ENCODE peak calls at places on chromosomes 5 and 9, in five cellular contexts. Y is WERI-Rb-1, H is uterus, D is kidney epithelial cell, W is coronary artery. M is an unnamed sample.

GRCh38 chr5:133434336-133434735 is 178.0 kb downstream of the FSTL4 start:
- DNase-seq in Y (no peak), H (no peak), D (no peak), W (no peak), M (no peak)

GRCh38 chr5:68276740-68277139 is 61.2 kb downstream of the PIK3R1 start:
- DNase-seq in Y (no peak), W (no peak), H (no peak), D (no peak), M (no peak)

GRCh38 chr5:124746252-124746915 is at the start of gene ZNF608:
- DNase-seq in D (peak), W (peak), H (peak), Y (peak), M (peak)

GRCh38 chr9:122822056-122822455 is 6.3 kb downstream of the PDCL start:
- DNase-seq in W (no peak), H (no peak), Y (peak), D (no peak), M (no peak)

GRCh38 chr5:109880907-109881685 is 191.4 kb downstream of the MAN2A1 start:
- DNase-seq in D (no peak), W (no peak), H (no peak), Y (no peak), M (no peak)

GRCh38 chr5:155402927-155403645 is 389.5 kb downstream of the KIF4B start:
- DNase-seq in Y (peak), W (no peak), D (no peak), H (no peak), M (no peak)

GRCh38 chr9:138071731-138072130 is 194.1 kb downstream of the CACNA1B start:
- DNase-seq in Y (no peak), W (no peak), D (no peak), H (peak), M (no peak)

GRCh38 chr9:113886003-113886324 is 9.9 kb downstream of the ZNF618 start:
- DNase-seq in Y (no peak), W (no peak), H (peak), D (no peak), M (no peak)

DNA sequence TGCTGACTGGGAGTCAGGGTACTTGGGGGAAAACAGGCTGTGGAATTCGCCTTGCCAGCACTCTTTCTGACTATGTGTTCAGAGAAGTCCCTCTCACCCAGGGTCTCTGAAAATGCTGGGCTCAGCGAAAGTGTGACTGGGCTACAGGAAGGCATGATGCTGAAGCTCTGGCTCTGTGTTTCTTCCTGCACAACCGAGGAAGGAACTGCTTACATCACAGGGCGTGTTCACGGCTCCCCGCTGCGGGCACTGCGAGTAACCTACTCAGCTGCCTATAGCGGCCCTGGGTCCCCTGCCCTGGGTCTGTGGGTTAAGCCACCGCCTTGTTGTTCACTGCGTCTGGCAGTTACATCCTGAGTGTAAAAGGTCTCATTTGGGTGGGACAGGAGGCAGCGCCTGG is 222.4 kb upstream of the IRX4 start:
- DNase-seq in D (no peak), H (no peak), W (no peak), Y (no peak), M (no peak)
- H3K4me3 ChIP-seq in D (no peak), H (no peak), W (no peak), Y (no peak), M (no peak)

GRCh38 chr9:34594177-34594576 is 4.7 kb upstream of the CNTFR start:
- DNase-seq in H (peak), W (no peak), Y (no peak), D (no peak), M (no peak)

GRCh38 chr9:34592895-34593601 is 3.5 kb upstream of the CNTFR start:
- DNase-seq in Y (no peak), W (no peak), H (peak), D (no peak), M (no peak)

GRCh38 chr9:34591091-34591910 is 1.8 kb upstream of the CNTFR start:
- DNase-seq in Y (peak), W (peak), H (peak), D (no peak), M (peak)

GRCh38 chr9:34590376-34591090 is 1.0 kb upstream of the CNTFR start:
- DNase-seq in Y (peak), W (no peak), H (peak), D (no peak), M (no peak)

DNA sequence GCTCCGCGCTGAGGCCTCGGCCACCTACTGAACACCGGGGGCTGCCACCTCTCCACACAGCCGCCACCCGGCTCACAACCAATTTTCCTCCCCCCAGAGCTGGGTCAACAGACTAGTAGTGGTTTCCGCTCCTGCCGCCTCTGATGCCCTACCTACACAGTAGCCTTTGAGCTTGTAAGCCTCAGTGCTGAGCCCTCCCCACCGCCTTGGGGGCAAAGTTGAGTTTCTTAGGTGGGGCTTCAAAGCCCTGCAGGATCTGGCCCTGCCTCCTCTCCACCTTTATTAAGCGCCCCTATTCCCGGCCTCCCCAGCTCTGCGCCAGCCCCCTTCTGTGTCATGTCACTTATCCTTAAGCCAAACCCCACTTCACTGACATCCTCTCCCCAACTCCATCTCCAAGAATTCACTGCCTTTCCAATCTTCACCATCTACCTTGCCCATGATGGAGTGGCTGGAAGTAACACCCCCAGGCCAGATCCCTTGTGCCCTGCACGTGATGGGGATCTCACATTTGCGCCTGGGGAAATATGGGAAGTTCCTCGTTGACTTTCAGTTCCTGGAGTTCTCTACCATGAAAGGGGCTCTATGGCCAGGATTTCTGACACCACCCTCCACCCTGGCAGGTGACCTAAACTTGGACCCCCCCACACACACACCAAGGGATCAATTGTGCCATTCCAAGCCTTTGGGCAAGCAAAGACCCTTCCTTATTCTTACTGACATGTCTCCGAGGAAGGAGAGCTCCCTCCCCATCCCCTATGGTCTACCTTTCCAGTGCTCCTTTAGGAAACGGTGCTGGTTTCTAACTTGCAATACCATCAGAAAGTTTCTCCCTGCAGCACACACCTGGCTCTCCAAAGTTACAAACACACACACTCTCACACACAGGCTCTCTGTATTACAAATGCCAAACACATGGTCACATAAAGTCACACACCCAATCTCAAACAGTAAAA is 2.7 kb upstream of the CNTFR start:
- DNase-seq in H (no peak), W (no peak), D (no peak), Y (no peak), M (no peak)
- TF ChIP-seq CTCF in H (no peak), W (no peak), D (no peak), Y (no peak), M (no peak)

DNA sequence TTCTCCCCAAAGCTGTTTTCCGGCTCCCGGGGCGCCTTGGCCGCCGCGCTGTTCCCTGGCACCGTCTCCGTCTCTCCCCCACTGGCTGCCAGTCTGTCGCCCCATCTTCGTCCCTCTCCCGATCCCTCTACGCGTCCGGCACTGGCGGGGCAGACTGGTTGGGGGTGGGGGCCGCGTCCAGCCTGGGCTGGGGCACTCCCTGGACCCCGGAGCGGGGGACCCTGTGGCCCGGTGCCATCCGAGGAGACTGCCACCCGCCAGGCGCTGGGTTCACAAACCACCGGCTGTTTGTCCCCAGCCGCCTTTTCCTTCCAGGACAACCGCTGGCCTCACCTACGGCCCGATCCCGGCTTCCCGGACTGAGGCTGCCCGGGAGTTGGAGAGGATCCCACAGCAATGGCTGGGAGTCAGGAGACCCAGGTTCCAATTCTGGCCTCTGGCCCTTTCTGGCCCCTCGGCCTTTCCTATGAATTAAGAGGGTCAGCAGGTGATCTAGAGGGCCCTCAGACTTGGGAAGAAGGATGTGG is 1.0 kb upstream of the FIBCD1 start:
- DNase-seq in H (no peak), W (no peak), Y (no peak), D (no peak), M (no peak)
- H3K4me3 ChIP-seq in H (no peak), W (peak), Y (peak), D (no peak), M (no peak)

DNA sequence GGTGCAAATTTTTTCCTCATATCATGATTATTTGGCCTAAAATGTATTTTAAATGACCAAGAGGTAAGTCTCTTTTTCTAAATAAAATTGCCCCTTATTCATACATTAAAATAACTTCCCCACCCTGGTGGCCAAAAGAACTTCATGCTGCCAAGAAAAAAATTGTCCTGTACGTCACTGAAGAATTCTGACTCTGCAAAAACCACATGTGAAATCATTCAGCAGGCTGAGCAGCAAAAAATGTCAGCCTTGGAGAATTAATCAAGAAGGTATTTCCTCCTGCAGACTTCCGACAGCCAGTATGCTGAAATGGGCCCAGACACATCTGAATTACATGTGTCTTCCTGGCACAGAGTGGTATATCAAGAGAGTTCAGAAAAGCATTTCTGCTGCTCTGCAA is 94.6 kb upstream of the HMHB1 start:
- DNase-seq in Y (no peak), W (no peak), H (no peak), D (no peak), M (peak)
- TF ChIP-seq CTCF in Y (no peak), W (no peak), H (no peak), D (no peak), M (no peak)

GRCh38 chr5:56158331-56158960 is 74.7 kb downstream of the ANKRD55 start:
- DNase-seq in H (no peak), Y (no peak), D (no peak), W (no peak), M (no peak)
- H3K4me3 ChIP-seq in H (no peak), Y (no peak), D (no peak), W (no peak), M (no peak)

DNA sequence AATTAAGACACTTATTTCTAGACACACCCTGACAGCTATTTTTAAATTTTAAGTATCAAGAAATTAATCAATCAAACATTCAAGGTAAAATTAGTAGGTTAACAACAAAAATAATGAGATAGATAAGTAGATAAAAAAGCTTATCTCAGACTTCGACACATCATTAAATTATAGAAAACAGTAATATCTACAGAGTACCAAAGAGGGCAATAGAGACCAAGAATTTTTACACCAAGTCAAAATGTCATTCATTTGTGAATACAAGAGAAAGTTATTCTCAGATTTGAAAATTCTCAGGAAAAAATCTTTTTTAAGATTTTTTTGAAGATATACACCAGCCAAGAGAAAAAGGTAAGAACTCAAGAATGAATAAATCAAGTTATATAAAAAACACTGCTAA is 445.6 kb downstream of the ACTL7B start:
- DNase-seq in D (no peak), H (no peak), Y (no peak), W (no peak), M (no peak)
- TF ChIP-seq CTCF in D (no peak), H (no peak), Y (no peak), W (no peak), M (no peak)

GRCh38 chr9:105148328-105149006 is 96.0 kb upstream of the SLC44A1 start:
- DNase-seq in W (no peak), D (no peak), Y (peak), H (no peak), M (no peak)
- H3K4me3 ChIP-seq in W (no peak), D (no peak), Y (no peak), H (no peak), M (no peak)

M was measured in astrocyte of the cerebellum.